ENCODE peak calls at places on chromosomes 11 and 22, in six cellular contexts. I is HCT116; K is activated CD4-positive, CD25-positive, alpha-beta regulatory T cell treated with anti-CD3 and anti-CD28 coated beads, Interleukin-2, amount 50 U/mL, for 24 hours; E is stimulated activated naive CD8-positive, alpha-beta T cell treated with anti-CD3 and anti-CD28 coated beads, Interleukin-15, amount 100 ng/mL, for 72 hours; P is Panc1; M is heart right ventricle. Q is an unnamed sample.

GRCh38 chr11:45736424-45736823 is 68.5 kb upstream of the SLC35C1 start:
- ATAC-seq in I (no peak), K (no peak), E (no peak), P (no peak), M (no peak), Q (no peak)

GRCh38 chr11:694563-695331 is at the start of gene DEAF1:
- ATAC-seq in I (peak; percentile 88), K (peak; percentile 83), E (peak; percentile 83), P (peak; percentile 89), M (peak; percentile 89), Q (peak; percentile 79)

GRCh38 chr22:39907605-39908097 is 6.8 kb downstream of the GRAP2 start:
- ATAC-seq in I (no peak), K (no peak), E (no peak), P (no peak), M (no peak), Q (peak; percentile 18)

GRCh38 chr11:86519064-86519911 is 144.6 kb downstream of the CCDC81 start:
- ATAC-seq in I (no peak), K (no peak), E (no peak), P (no peak), M (peak; percentile 62), Q (no peak)

GRCh38 chr11:114972105-114972504 is 293.8 kb downstream of the NXPE2 start:
- ATAC-seq in I (no peak), K (no peak), E (no peak), P (no peak), M (no peak), Q (no peak)

GRCh38 chr11:128519353-128519752 is 68.0 kb downstream of the ETS1 start:
- ATAC-seq in I (no peak), K (no peak), E (no peak), P (no peak), M (no peak), Q (no peak)

GRCh38 chr11:60125962-60126585 is 37.6 kb downstream of the MS4A2 start:
- ATAC-seq in I (no peak), K (no peak), E (no peak), P (no peak), M (no peak), Q (no peak)

GRCh38 chr11:130550160-130550559 is 101.7 kb downstream of the ADAMTS15 start:
- ATAC-seq in I (no peak), K (no peak), E (no peak), P (no peak), M (no peak), Q (no peak)

GRCh38 chr11:73321342-73322110 is 13.4 kb downstream of the ARHGEF17 start:
- ATAC-seq in I (no peak), K (no peak), E (no peak), P (no peak), M (peak; percentile 51), Q (no peak)

GRCh38 chr22:25900880-25901279 is 158.9 kb downstream of the MYO18B start:
- ATAC-seq in I (no peak), K (no peak), E (no peak), P (no peak), M (no peak), Q (no peak)

GRCh38 chr11:94424662-94425061 is 23.4 kb upstream of the GPR83 start:
- ATAC-seq in I (no peak), K (no peak), E (no peak), P (no peak), M (no peak), Q (no peak)

GRCh38 chr22:41777749-41778395 is 22.6 kb upstream of the CCDC134 start:
- ATAC-seq in I (no peak), K (no peak), E (no peak), P (no peak), M (no peak), Q (no peak)

GRCh38 chr11:117073539-117073938 is 24.7 kb downstream of the SIK3 start:
- ATAC-seq in I (no peak), K (peak; percentile 39), E (peak; percentile 78), P (peak; percentile 6), M (no peak), Q (peak; percentile 83)

GRCh38 chr11:114200785-114201184 is 95.4 kb upstream of the NNMT start:
- ATAC-seq in I (no peak), K (no peak), E (no peak), P (no peak), M (no peak), Q (no peak)

GRCh38 chr11:16815047-16815767 is 76.8 kb downstream of the C11orf58 start:
- ATAC-seq in I (no peak), K (no peak), E (peak; percentile 7), P (no peak), M (peak; percentile 66), Q (no peak)

GRCh38 chr11:130850185-130850944 is 65.9 kb downstream of the SNX19 start:
- ATAC-seq in I (no peak), K (no peak), E (no peak), P (no peak), M (no peak), Q (no peak)

GRCh38 chr22:30894371-30894740 is 74.2 kb downstream of the MORC2 start:
- ATAC-seq in I (no peak), K (no peak), E (no peak), P (no peak), M (no peak), Q (no peak)

GRCh38 chr11:125418396-125418795 is 77.7 kb downstream of the FEZ1 start:
- ATAC-seq in I (no peak), K (no peak), E (no peak), P (no peak), M (peak; percentile 27), Q (no peak)

GRCh38 chr11:112174789-112175595 is at the start of gene BCO2:
- ATAC-seq in I (peak; percentile 95), K (peak; percentile 38), E (peak; percentile 81), P (peak; percentile 98), M (peak; percentile 93), Q (peak; percentile 93)

GRCh38 chr11:73281201-73281741 is 9.1 kb downstream of the P2RY6 start:
- ATAC-seq in I (no peak), K (no peak), E (no peak), P (no peak), M (peak; percentile 76), Q (no peak)

GRCh38 chr11:120219157-120219934 is 8.5 kb downstream of the OAF start:
- ATAC-seq in I (no peak), K (no peak), E (no peak), P (no peak), M (peak; percentile 65), Q (no peak)

GRCh38 chr11:122173587-122173986 is 57.6 kb upstream of the BLID start:
- ATAC-seq in I (peak; percentile 11), K (no peak), E (no peak), P (no peak), M (no peak), Q (no peak)